ENCODE peak calls at places on chromosome 21, in ten cellular contexts. One of them, this sample, is unnamed.

GRCh38 chr21:23162213-23162946 is 2164.2 kb downstream of the NCAM2 start:
- DNase-seq in BE2C: no peak
- DNase-seq in pancreas: no peak
- DNase-seq in endothelial cell of umbilical vein: peak
- DNase-seq in left ventricle myocardium inferior: no peak
- DNase-seq in DND-41: no peak
- DNase-seq in suprapubic skin: no peak
- DNase-seq in tibial artery: no peak
- DNase-seq in lung: no peak
- DNase-seq in brain microvascular endothelial cell: no peak
- DNase-seq in this sample: no peak

GRCh38 chr21:25496825-25497482 is 110.3 kb downstream of the MRPL39 start:
- DNase-seq in BE2C: no peak
- DNase-seq in pancreas: no peak
- DNase-seq in endothelial cell of umbilical vein: no peak
- DNase-seq in left ventricle myocardium inferior: no peak
- DNase-seq in DND-41: no peak
- DNase-seq in suprapubic skin: no peak
- DNase-seq in tibial artery: no peak
- DNase-seq in lung: no peak
- DNase-seq in brain microvascular endothelial cell: no peak
- DNase-seq in this sample: no peak

GRCh38 chr21:43608664-43609063 is 50.6 kb downstream of the HSF2BP start:
- DNase-seq in BE2C: no peak
- DNase-seq in pancreas: no peak
- DNase-seq in endothelial cell of umbilical vein: no peak
- DNase-seq in left ventricle myocardium inferior: no peak
- DNase-seq in DND-41: no peak
- DNase-seq in suprapubic skin: no peak
- DNase-seq in tibial artery: no peak
- DNase-seq in lung: no peak
- DNase-seq in brain microvascular endothelial cell: peak
- DNase-seq in this sample: no peak

GRCh38 chr21:34020005-34020847 is 53.2 kb upstream of the MRPS6 start:
- DNase-seq in BE2C: no peak
- DNase-seq in pancreas: no peak
- DNase-seq in endothelial cell of umbilical vein: no peak
- DNase-seq in left ventricle myocardium inferior: no peak
- DNase-seq in DND-41: peak
- DNase-seq in suprapubic skin: no peak
- DNase-seq in tibial artery: no peak
- DNase-seq in lung: no peak
- DNase-seq in brain microvascular endothelial cell: no peak
- DNase-seq in this sample: no peak

GRCh38 chr21:27129215-27129614 is 162.3 kb upstream of the ADAMTS5 start:
- DNase-seq in BE2C: no peak
- DNase-seq in pancreas: no peak
- DNase-seq in endothelial cell of umbilical vein: no peak
- DNase-seq in left ventricle myocardium inferior: no peak
- DNase-seq in DND-41: no peak
- DNase-seq in suprapubic skin: no peak
- DNase-seq in tibial artery: no peak
- DNase-seq in lung: no peak
- DNase-seq in brain microvascular endothelial cell: no peak
- DNase-seq in this sample: no peak

GRCh38 chr21:44866780-44867179 is 6.7 kb downstream of the PTTG1IP start:
- DNase-seq in BE2C: no peak
- DNase-seq in pancreas: no peak
- DNase-seq in endothelial cell of umbilical vein: peak
- DNase-seq in left ventricle myocardium inferior: no peak
- DNase-seq in DND-41: no peak
- DNase-seq in suprapubic skin: no peak
- DNase-seq in tibial artery: no peak
- DNase-seq in lung: no peak
- DNase-seq in brain microvascular endothelial cell: peak
- DNase-seq in this sample: no peak

GRCh38 chr21:38810826-38811164 is 5.1 kb downstream of the ETS2 start:
- DNase-seq in BE2C: no peak
- DNase-seq in pancreas: no peak
- DNase-seq in endothelial cell of umbilical vein: no peak
- DNase-seq in left ventricle myocardium inferior: no peak
- DNase-seq in DND-41: no peak
- DNase-seq in suprapubic skin: no peak
- DNase-seq in tibial artery: no peak
- DNase-seq in lung: no peak
- DNase-seq in brain microvascular endothelial cell: no peak
- DNase-seq in this sample: no peak

GRCh38 chr21:15444118-15444960 is 285.4 kb upstream of the USP25 start:
- DNase-seq in BE2C: no peak
- DNase-seq in pancreas: no peak
- DNase-seq in endothelial cell of umbilical vein: no peak
- DNase-seq in left ventricle myocardium inferior: no peak
- DNase-seq in DND-41: no peak
- DNase-seq in suprapubic skin: no peak
- DNase-seq in tibial artery: no peak
- DNase-seq in lung: no peak
- DNase-seq in brain microvascular endothelial cell: no peak
- DNase-seq in this sample: peak

GRCh38 chr21:44887807-44888580 is 14.5 kb upstream of the PTTG1IP start:
- DNase-seq in BE2C: no peak
- DNase-seq in pancreas: no peak
- DNase-seq in endothelial cell of umbilical vein: no peak
- DNase-seq in left ventricle myocardium inferior: peak
- DNase-seq in DND-41: no peak
- DNase-seq in suprapubic skin: no peak
- DNase-seq in tibial artery: no peak
- DNase-seq in lung: no peak
- DNase-seq in brain microvascular endothelial cell: no peak
- DNase-seq in this sample: peak

GRCh38 chr21:37073417-37074194 is 552 bp downstream of the TTC3 start:
- DNase-seq in BE2C: peak
- DNase-seq in pancreas: peak
- DNase-seq in endothelial cell of umbilical vein: peak
- DNase-seq in left ventricle myocardium inferior: peak
- DNase-seq in DND-41: peak
- DNase-seq in suprapubic skin: peak
- DNase-seq in tibial artery: peak
- DNase-seq in lung: peak
- DNase-seq in brain microvascular endothelial cell: peak
- DNase-seq in this sample: peak
- TF ChIP-seq CTCF in BE2C: no peak
- TF ChIP-seq CTCF in pancreas: no peak
- TF ChIP-seq CTCF in endothelial cell of umbilical vein: no peak
- TF ChIP-seq CTCF in left ventricle myocardium inferior: peak
- TF ChIP-seq CTCF in DND-41: peak
- TF ChIP-seq CTCF in suprapubic skin: no peak
- TF ChIP-seq CTCF in tibial artery: no peak
- TF ChIP-seq CTCF in lung: no peak
- TF ChIP-seq CTCF in brain microvascular endothelial cell: no peak
- TF ChIP-seq CTCF in this sample: no peak

GRCh38 chr21:46555225-46555617 is 49.7 kb downstream of the S100B start:
- DNase-seq in BE2C: no peak
- DNase-seq in pancreas: no peak
- DNase-seq in endothelial cell of umbilical vein: no peak
- DNase-seq in left ventricle myocardium inferior: no peak
- DNase-seq in DND-41: no peak
- DNase-seq in suprapubic skin: no peak
- DNase-seq in tibial artery: no peak
- DNase-seq in lung: no peak
- DNase-seq in brain microvascular endothelial cell: no peak
- DNase-seq in this sample: no peak
- TF ChIP-seq CTCF in BE2C: no peak
- TF ChIP-seq CTCF in pancreas: no peak
- TF ChIP-seq CTCF in endothelial cell of umbilical vein: no peak
- TF ChIP-seq CTCF in left ventricle myocardium inferior: no peak
- TF ChIP-seq CTCF in DND-41: no peak
- TF ChIP-seq CTCF in suprapubic skin: no peak
- TF ChIP-seq CTCF in tibial artery: no peak
- TF ChIP-seq CTCF in lung: no peak
- TF ChIP-seq CTCF in brain microvascular endothelial cell: no peak
- TF ChIP-seq CTCF in this sample: no peak

GRCh38 chr21:42009018-42009830 is 936 bp downstream of the ZBTB21 start:
- DNase-seq in BE2C: peak
- DNase-seq in pancreas: peak
- DNase-seq in endothelial cell of umbilical vein: peak
- DNase-seq in left ventricle myocardium inferior: peak
- DNase-seq in DND-41: peak
- DNase-seq in suprapubic skin: no peak
- DNase-seq in tibial artery: peak
- DNase-seq in lung: no peak
- DNase-seq in brain microvascular endothelial cell: peak
- DNase-seq in this sample: peak

GRCh38 chr21:42012763-42013329 is 2.7 kb upstream of the ZBTB21 start:
- DNase-seq in BE2C: no peak
- DNase-seq in pancreas: no peak
- DNase-seq in endothelial cell of umbilical vein: no peak
- DNase-seq in left ventricle myocardium inferior: no peak
- DNase-seq in DND-41: no peak
- DNase-seq in suprapubic skin: peak
- DNase-seq in tibial artery: no peak
- DNase-seq in lung: no peak
- DNase-seq in brain microvascular endothelial cell: no peak
- DNase-seq in this sample: no peak

GRCh38 chr21:42012344-42012743 is 2.2 kb upstream of the ZBTB21 start:
- DNase-seq in BE2C: no peak
- DNase-seq in pancreas: no peak
- DNase-seq in endothelial cell of umbilical vein: no peak
- DNase-seq in left ventricle myocardium inferior: no peak
- DNase-seq in DND-41: no peak
- DNase-seq in suprapubic skin: peak
- DNase-seq in tibial artery: no peak
- DNase-seq in lung: no peak
- DNase-seq in brain microvascular endothelial cell: no peak
- DNase-seq in this sample: no peak

GRCh38 chr21:42009831-42010506 is at the start of gene ZBTB21:
- DNase-seq in BE2C: peak
- DNase-seq in pancreas: peak
- DNase-seq in endothelial cell of umbilical vein: peak
- DNase-seq in left ventricle myocardium inferior: peak
- DNase-seq in DND-41: peak
- DNase-seq in suprapubic skin: peak
- DNase-seq in tibial artery: peak
- DNase-seq in lung: peak
- DNase-seq in brain microvascular endothelial cell: peak
- DNase-seq in this sample: peak

GRCh38 chr21:42010507-42011493 is 640 bp upstream of the ZBTB21 start:
- DNase-seq in BE2C: peak
- DNase-seq in pancreas: peak
- DNase-seq in endothelial cell of umbilical vein: peak
- DNase-seq in left ventricle myocardium inferior: no peak
- DNase-seq in DND-41: peak
- DNase-seq in suprapubic skin: peak
- DNase-seq in tibial artery: no peak
- DNase-seq in lung: peak
- DNase-seq in brain microvascular endothelial cell: no peak
- DNase-seq in this sample: peak
- TF ChIP-seq CTCF in BE2C: no peak
- TF ChIP-seq CTCF in pancreas: no peak
- TF ChIP-seq CTCF in endothelial cell of umbilical vein: no peak
- TF ChIP-seq CTCF in left ventricle myocardium inferior: peak
- TF ChIP-seq CTCF in DND-41: peak
- TF ChIP-seq CTCF in suprapubic skin: no peak
- TF ChIP-seq CTCF in tibial artery: no peak
- TF ChIP-seq CTCF in lung: no peak
- TF ChIP-seq CTCF in brain microvascular endothelial cell: no peak
- TF ChIP-seq CTCF in this sample: no peak

GRCh38 chr21:36791695-36792451 is 93.0 kb downstream of the SIM2 start:
- DNase-seq in BE2C: peak
- DNase-seq in pancreas: no peak
- DNase-seq in endothelial cell of umbilical vein: no peak
- DNase-seq in left ventricle myocardium inferior: peak
- DNase-seq in DND-41: no peak
- DNase-seq in suprapubic skin: no peak
- DNase-seq in tibial artery: no peak
- DNase-seq in lung: no peak
- DNase-seq in brain microvascular endothelial cell: no peak
- DNase-seq in this sample: no peak
- TF ChIP-seq CTCF in BE2C: no peak
- TF ChIP-seq CTCF in pancreas: no peak
- TF ChIP-seq CTCF in endothelial cell of umbilical vein: no peak
- TF ChIP-seq CTCF in left ventricle myocardium inferior: no peak
- TF ChIP-seq CTCF in DND-41: no peak
- TF ChIP-seq CTCF in suprapubic skin: no peak
- TF ChIP-seq CTCF in tibial artery: no peak
- TF ChIP-seq CTCF in lung: no peak
- TF ChIP-seq CTCF in brain microvascular endothelial cell: no peak
- TF ChIP-seq CTCF in this sample: no peak